ENCODE peak calls at places on chromosome 22, in seven cellular contexts. One of them, this sample, is unnamed.
A peak's percentile ranks its signal among the peaks of the same experiment; 100 is the strongest.

GRCh38 chr22:37164535-37164887 is 14.8 kb upstream of the IL2RB start:
- DNase-seq in HT-29: no peak
- DNase-seq in aorta: no peak
- DNase-seq in sigmoid colon: no peak
- DNase-seq in nephron progenitor cell: no peak
- DNase-seq in activated CD4-positive, alpha-beta T cell treated with anti-CD3 and anti-CD28 coated beads for 4 hours: no peak
- DNase-seq in right cardiac atrium: no peak
- DNase-seq in this sample: no peak

GRCh38 chr22:44845191-44845590 is 92.8 kb downstream of the ARHGAP8 start:
- DNase-seq in activated CD4-positive, alpha-beta T cell treated with anti-CD3 and anti-CD28 coated beads for 4 hours: no peak
- DNase-seq in sigmoid colon: no peak
- DNase-seq in HT-29: no peak
- DNase-seq in nephron progenitor cell: no peak
- DNase-seq in right cardiac atrium: no peak
- DNase-seq in aorta: peak; percentile 18
- DNase-seq in this sample: no peak

GRCh38 chr22:22820626-22821025 is 67.0 kb upstream of the IGLL5 start:
- DNase-seq in sigmoid colon: no peak
- DNase-seq in activated CD4-positive, alpha-beta T cell treated with anti-CD3 and anti-CD28 coated beads for 4 hours: no peak
- DNase-seq in nephron progenitor cell: no peak
- DNase-seq in HT-29: no peak
- DNase-seq in aorta: no peak
- DNase-seq in right cardiac atrium: no peak
- DNase-seq in this sample: no peak

GRCh38 chr22:43862074-43862881 is at the start of gene SULT4A1:
- DNase-seq in activated CD4-positive, alpha-beta T cell treated with anti-CD3 and anti-CD28 coated beads for 4 hours: no peak
- DNase-seq in sigmoid colon: peak; percentile 62
- DNase-seq in right cardiac atrium: no peak
- DNase-seq in aorta: no peak
- DNase-seq in HT-29: no peak
- DNase-seq in nephron progenitor cell: peak; percentile 73
- DNase-seq in this sample: peak; percentile 65

GRCh38 chr22:41826001-41826400 is 6.9 kb upstream of the SREBF2 start:
- DNase-seq in aorta: no peak
- DNase-seq in sigmoid colon: no peak
- DNase-seq in activated CD4-positive, alpha-beta T cell treated with anti-CD3 and anti-CD28 coated beads for 4 hours: no peak
- DNase-seq in right cardiac atrium: no peak
- DNase-seq in HT-29: no peak
- DNase-seq in nephron progenitor cell: no peak
- DNase-seq in this sample: no peak

GRCh38 chr22:28670691-28671261 is 8.9 kb downstream of the TTC28 start:
- DNase-seq in nephron progenitor cell: no peak
- DNase-seq in right cardiac atrium: no peak
- DNase-seq in aorta: no peak
- DNase-seq in sigmoid colon: no peak
- DNase-seq in HT-29: no peak
- DNase-seq in activated CD4-positive, alpha-beta T cell treated with anti-CD3 and anti-CD28 coated beads for 4 hours: no peak
- DNase-seq in this sample: no peak

GRCh38 chr22:17842386-17842785 is 68.1 kb upstream of the BID start:
- DNase-seq in nephron progenitor cell: no peak
- DNase-seq in sigmoid colon: peak; percentile 76
- DNase-seq in aorta: no peak
- DNase-seq in activated CD4-positive, alpha-beta T cell treated with anti-CD3 and anti-CD28 coated beads for 4 hours: peak; percentile 40
- DNase-seq in HT-29: no peak
- DNase-seq in right cardiac atrium: no peak
- DNase-seq in this sample: no peak

GRCh38 chr22:25114369-25115362 is 85.0 kb upstream of the CRYBB3 start:
- DNase-seq in right cardiac atrium: no peak
- DNase-seq in HT-29: no peak
- DNase-seq in activated CD4-positive, alpha-beta T cell treated with anti-CD3 and anti-CD28 coated beads for 4 hours: no peak
- DNase-seq in sigmoid colon: no peak
- DNase-seq in nephron progenitor cell: no peak
- DNase-seq in aorta: no peak
- DNase-seq in this sample: no peak

GRCh38 chr22:19066531-19067271 is 55.5 kb downstream of the DGCR2 start:
- DNase-seq in sigmoid colon: peak; percentile 61
- DNase-seq in aorta: no peak
- DNase-seq in activated CD4-positive, alpha-beta T cell treated with anti-CD3 and anti-CD28 coated beads for 4 hours: no peak
- DNase-seq in HT-29: no peak
- DNase-seq in nephron progenitor cell: no peak
- DNase-seq in right cardiac atrium: no peak
- DNase-seq in this sample: peak; percentile 67

GRCh38 chr22:49730656-49731055 is 97.0 kb downstream of the BRD1 start:
- DNase-seq in aorta: no peak
- DNase-seq in nephron progenitor cell: no peak
- DNase-seq in right cardiac atrium: no peak
- DNase-seq in HT-29: no peak
- DNase-seq in sigmoid colon: no peak
- DNase-seq in activated CD4-positive, alpha-beta T cell treated with anti-CD3 and anti-CD28 coated beads for 4 hours: no peak
- DNase-seq in this sample: no peak

GRCh38 chr22:35551549-35552177 is 11.0 kb downstream of the RASD2 start:
- DNase-seq in HT-29: no peak
- DNase-seq in right cardiac atrium: no peak
- DNase-seq in sigmoid colon: no peak
- DNase-seq in nephron progenitor cell: no peak
- DNase-seq in activated CD4-positive, alpha-beta T cell treated with anti-CD3 and anti-CD28 coated beads for 4 hours: no peak
- DNase-seq in aorta: no peak
- DNase-seq in this sample: no peak

GRCh38 chr22:30212363-30212995 is 34.1 kb downstream of the LIF start:
- DNase-seq in sigmoid colon: peak; percentile 82
- DNase-seq in aorta: peak; percentile 87
- DNase-seq in HT-29: peak; percentile 82
- DNase-seq in nephron progenitor cell: no peak
- DNase-seq in right cardiac atrium: peak; percentile 78
- DNase-seq in activated CD4-positive, alpha-beta T cell treated with anti-CD3 and anti-CD28 coated beads for 4 hours: no peak
- DNase-seq in this sample: peak; percentile 88

GRCh38 chr22:26707581-26707980 is 50.2 kb downstream of the MIAT start:
- DNase-seq in sigmoid colon: no peak
- DNase-seq in HT-29: no peak
- DNase-seq in right cardiac atrium: no peak
- DNase-seq in activated CD4-positive, alpha-beta T cell treated with anti-CD3 and anti-CD28 coated beads for 4 hours: no peak
- DNase-seq in nephron progenitor cell: no peak
- DNase-seq in aorta: no peak
- DNase-seq in this sample: no peak

GRCh38 chr22:26986051-26986881 is 328.9 kb downstream of the MIAT start:
- DNase-seq in HT-29: no peak
- DNase-seq in right cardiac atrium: no peak
- DNase-seq in activated CD4-positive, alpha-beta T cell treated with anti-CD3 and anti-CD28 coated beads for 4 hours: no peak
- DNase-seq in nephron progenitor cell: no peak
- DNase-seq in aorta: no peak
- DNase-seq in sigmoid colon: no peak
- DNase-seq in this sample: no peak

GRCh38 chr22:46857142-46857825 is 94.8 kb downstream of the TBC1D22A start:
- DNase-seq in activated CD4-positive, alpha-beta T cell treated with anti-CD3 and anti-CD28 coated beads for 4 hours: no peak
- DNase-seq in sigmoid colon: no peak
- DNase-seq in aorta: no peak
- DNase-seq in HT-29: no peak
- DNase-seq in right cardiac atrium: no peak
- DNase-seq in nephron progenitor cell: no peak
- DNase-seq in this sample: no peak

This sample was measured in cardiac septum.